ENCODE peak calls at places on chromosomes 3 and 15, in seven cellular contexts. T is DND-41, O is fibroblast of lung, R is fibroblast of pulmonary artery, C is ovary, E is adrenal gland, Y is suprapubic skin. U is an unnamed sample.
A peak's percentile ranks its signal among the peaks of the same experiment; 100 is the strongest.

GRCh38 chr15:56353119-56353518 is 12.1 kb upstream of the TEX9 start:
- DNase-seq in T (no peak), O (no peak), R (peak; percentile 35), C (no peak), E (no peak), Y (no peak), U (no peak)

GRCh38 chr15:70617076-70617910 is 146.1 kb downstream of the UACA start:
- DNase-seq in T (no peak), O (peak; percentile 42), R (peak; percentile 30), C (no peak), E (no peak), Y (no peak), U (no peak)

GRCh38 chr15:93312891-93313486 is 224.0 kb upstream of the RGMA start:
- DNase-seq in T (no peak), O (no peak), R (no peak), C (no peak), E (no peak), Y (no peak), U (no peak)

GRCh38 chr3:165874663-165875489 is 37.7 kb upstream of the BCHE start:
- DNase-seq in T (no peak), O (no peak), R (no peak), C (no peak), E (no peak), Y (no peak), U (no peak)

GRCh38 chr15:42494998-42495360 is 455 bp upstream of the SNAP23 start:
- DNase-seq in T (no peak), O (peak; percentile 77), R (peak; percentile 81), C (no peak), E (peak; percentile 45), Y (no peak), U (no peak)

GRCh38 chr3:107796786-107797185 is 274.0 kb downstream of the BBX start:
- DNase-seq in T (peak; percentile 16), O (peak; percentile 95), R (peak; percentile 76), C (no peak), E (no peak), Y (no peak), U (peak; percentile 70)

GRCh38 chr3:146274833-146275232 is 23.9 kb upstream of the PLSCR4 start:
- DNase-seq in T (no peak), O (peak; percentile 91), R (peak; percentile 98), C (no peak), E (no peak), Y (no peak), U (peak; percentile 83)

GRCh38 chr3:119508172-119508845 is 10.0 kb downstream of the TIMMDC1 start:
- DNase-seq in T (no peak), O (no peak), R (no peak), C (no peak), E (no peak), Y (no peak), U (no peak)

GRCh38 chr15:43538091-43538490 is 20.7 kb downstream of the MAP1A start:
- DNase-seq in T (no peak), O (no peak), R (no peak), C (no peak), E (no peak), Y (no peak), U (no peak)

GRCh38 chr3:14290631-14291385 is 111.6 kb upstream of the SLC6A6 start:
- DNase-seq in T (no peak), O (no peak), R (no peak), C (no peak), E (no peak), Y (no peak), U (no peak)

GRCh38 chr3:142779591-142779990 is 55.8 kb downstream of the TRPC1 start:
- DNase-seq in T (no peak), O (peak; percentile 20), R (peak; percentile 10), C (no peak), E (no peak), Y (no peak), U (peak; percentile 27)

GRCh38 chr15:68328485-68328884 is 50.9 kb downstream of the FEM1B start:
- DNase-seq in T (no peak), O (no peak), R (no peak), C (no peak), E (no peak), Y (no peak), U (no peak)

GRCh38 chr15:80599359-80599758 is 95.8 kb upstream of the ABHD17C start:
- DNase-seq in T (no peak), O (peak; percentile 82), R (peak; percentile 92), C (no peak), E (no peak), Y (no peak), U (peak; percentile 62)

GRCh38 chr15:49066374-49066773 is 20.1 kb upstream of the SECISBP2L start:
- DNase-seq in T (no peak), O (no peak), R (no peak), C (no peak), E (no peak), Y (no peak), U (no peak)

GRCh38 chr15:71440479-71441071 is 325.3 kb downstream of the THSD4 start:
- DNase-seq in T (no peak), O (peak; percentile 66), R (peak; percentile 87), C (no peak), E (no peak), Y (no peak), U (peak; percentile 83)

GRCh38 chr3:149120051-149120972 is 9.1 kb upstream of the HPS3 start:
- DNase-seq in T (no peak), O (peak; percentile 55), R (peak; percentile 87), C (no peak), E (no peak), Y (no peak), U (peak; percentile 81)

GRCh38 chr15:83559310-83559966 is 94.5 kb upstream of the ADAMTSL3 start:
- DNase-seq in T (peak; percentile 58), O (peak; percentile 57), R (peak; percentile 80), C (peak; percentile 28), E (peak; percentile 44), Y (no peak), U (peak; percentile 56)

GRCh38 chr15:45456212-45457106 is 66.1 kb downstream of the SLC30A4 start:
- DNase-seq in T (peak; percentile 50), O (peak; percentile 100), R (peak; percentile 100), C (peak; percentile 34), E (peak; percentile 91), Y (no peak), U (peak; percentile 99)

GRCh38 chr15:72160846-72161245 is 36.7 kb downstream of the GRAMD2A start:
- DNase-seq in T (no peak), O (no peak), R (no peak), C (no peak), E (no peak), Y (no peak), U (no peak)

GRCh38 chr15:57565326-57565725 is 26.4 kb upstream of the MYZAP start:
- DNase-seq in T (peak; percentile 52), O (no peak), R (peak; percentile 29), C (no peak), E (no peak), Y (no peak), U (no peak)

GRCh38 chr3:57179580-57180410 is 14.6 kb upstream of the IL17RD start:
- DNase-seq in T (no peak), O (peak; percentile 20), R (peak; percentile 49), C (no peak), E (no peak), Y (no peak), U (no peak)

GRCh38 chr3:57646723-57647122 is 46.2 kb downstream of the DENND6A start:
- DNase-seq in T (no peak), O (peak; percentile 44), R (peak; percentile 71), C (peak; percentile 28), E (no peak), Y (no peak), U (peak; percentile 17)

GRCh38 chr3:102511168-102511567 is 76.4 kb downstream of the ZPLD1 start:
- DNase-seq in T (no peak), O (no peak), R (no peak), C (no peak), E (no peak), Y (no peak), U (no peak)

GRCh38 chr3:15858547-15859506 is 61.0 kb upstream of the ANKRD28 start:
- DNase-seq in T (peak; percentile 59), O (peak; percentile 6), R (no peak), C (peak; percentile 59), E (peak; percentile 39), Y (no peak), U (no peak)

GRCh38 chr15:95291878-95292472 is 1038.5 kb upstream of the NR2F2 start:
- DNase-seq in T (no peak), O (no peak), R (peak; percentile 57), C (no peak), E (no peak), Y (no peak), U (peak; percentile 46)
- H3K4me3 ChIP-seq in T (no peak overlapping the region), O (no peak overlapping the region), R (no peak overlapping the region), C (no peak overlapping the region), E (no peak overlapping the region), Y (no peak overlapping the region), U (no peak overlapping the region)

DNA sequence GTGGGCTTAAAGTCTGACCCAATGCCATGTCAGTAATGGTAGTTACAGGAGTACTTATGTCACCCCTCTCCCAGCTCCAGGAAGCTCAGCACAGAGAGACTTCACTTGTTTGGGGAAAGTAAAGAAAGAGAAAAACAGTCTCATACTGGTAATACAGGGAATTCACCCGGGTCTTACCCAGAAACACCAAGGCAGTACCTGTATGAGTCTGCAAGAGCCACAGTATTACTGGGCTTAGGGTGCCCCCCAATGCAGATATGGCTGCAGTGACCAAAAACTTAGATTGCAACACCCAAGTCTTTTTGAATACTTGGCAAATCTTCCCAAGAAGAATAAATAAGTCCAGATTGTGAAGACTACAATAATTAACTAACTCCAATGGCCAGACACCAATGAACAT is 622.1 kb downstream of the IGSF11 start:
- DNase-seq in T (no peak), O (no peak), R (no peak), C (no peak), E (no peak), Y (no peak), U (no peak)
- TF ChIP-seq CTCF in T (peak; percentile 16), O (no peak), R (no peak), C (no peak), E (no peak), Y (no peak), U (no peak)

DNA sequence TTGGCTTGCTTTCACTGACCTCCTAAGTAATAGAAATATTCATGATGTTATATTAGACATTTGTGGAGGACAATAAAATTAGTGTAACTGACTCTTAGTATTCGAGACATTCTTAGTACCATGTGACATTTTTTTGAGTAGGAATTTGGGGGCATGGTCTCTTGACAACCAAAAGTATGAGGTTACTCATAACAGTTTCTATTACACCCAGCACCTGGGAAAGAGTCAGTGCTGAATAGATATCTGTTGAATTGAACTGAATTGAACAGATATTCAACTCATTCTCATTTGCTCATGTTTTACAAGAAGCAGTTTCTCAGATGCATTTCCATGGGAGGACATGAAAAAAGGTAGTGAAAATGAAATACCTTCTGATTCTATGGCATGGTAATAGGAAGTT is 84.4 kb downstream of the CMSS1 start:
- DNase-seq in T (no peak), O (peak; percentile 82), R (peak; percentile 39), C (no peak), E (no peak), Y (no peak), U (peak; percentile 45)
- H3K4me3 ChIP-seq in T (no peak overlapping the region), O (no peak overlapping the region), R (no peak overlapping the region), C (no peak overlapping the region), E (no peak overlapping the region), Y (no peak overlapping the region), U (no peak overlapping the region)

GRCh38 chr15:53506370-53506769 is 253.1 kb downstream of the WDR72 start:
- DNase-seq in T (no peak), O (no peak), R (no peak), C (no peak), E (no peak), Y (no peak), U (no peak)

GRCh38 chr15:53511175-53511574 is 248.3 kb downstream of the WDR72 start:
- DNase-seq in T (no peak), O (no peak), R (no peak), C (no peak), E (no peak), Y (no peak), U (no peak)

GRCh38 chr15:53513431-53513830 is 246.0 kb downstream of the WDR72 start:
- DNase-seq in T (no peak), O (no peak), R (no peak), C (no peak), E (no peak), Y (no peak), U (no peak)

GRCh38 chr15:53512029-53512428 is 247.4 kb downstream of the WDR72 start:
- DNase-seq in T (no peak), O (no peak), R (no peak), C (no peak), E (no peak), Y (no peak), U (no peak)
- TF ChIP-seq CTCF in T (peak; percentile 22), O (no peak), R (no peak), C (no peak), E (no peak), Y (no peak), U (no peak)